ENCODE peak calls at places on chromosomes 5 and 9, in four cellular contexts. X is hepatocyte; K is CD8-positive, alpha-beta T cell; H is CD8-positive, alpha-beta memory T cell. Q is an unnamed sample.

GRCh38 chr9:74645007-74645639 is 148.0 kb downstream of the RORB start:
- DNase-seq in H (no peak), X (peak; percentile 44), K (no peak), Q (peak; percentile 38)

GRCh38 chr5:89374144-89374784 is 491.3 kb upstream of the MEF2C start:
- DNase-seq in X (no peak), K (no peak), H (no peak), Q (no peak)

GRCh38 chr5:101418735-101419134 is 515.7 kb upstream of the ST8SIA4 start:
- DNase-seq in X (no peak), H (no peak), K (no peak), Q (no peak)

GRCh38 chr9:89278997-89279739 is 31.8 kb upstream of the CKS2 start:
- DNase-seq in H (no peak), K (no peak), X (peak; percentile 77), Q (peak; percentile 65)

GRCh38 chr5:150513375-150514309 is 5.7 kb downstream of the NDST1 start:
- DNase-seq in K (no peak), H (no peak), X (no peak), Q (no peak)

GRCh38 chr5:73140801-73141200 is 20.4 kb downstream of the TMEM171 start:
- DNase-seq in H (no peak), X (no peak), K (no peak), Q (no peak)

GRCh38 chr5:124403281-124403680 is 343.2 kb downstream of the ZNF608 start:
- DNase-seq in K (no peak), X (no peak), H (no peak), Q (no peak)

GRCh38 chr5:176736271-176736965 is 73.9 kb upstream of the UNC5A start:
- DNase-seq in X (no peak), K (no peak), H (no peak), Q (peak; percentile 46)

GRCh38 chr5:128092144-128092543 is 8.6 kb downstream of the SLC12A2 start:
- DNase-seq in K (no peak), X (no peak), H (no peak), Q (no peak)

GRCh38 chr5:146040559-146040958 is 64.8 kb downstream of the PLAC8L1 start:
- DNase-seq in X (no peak), K (no peak), H (no peak), Q (no peak)

GRCh38 chr9:5510360-5510931 is at the start of gene PDCD1LG2:
- DNase-seq in H (no peak), X (no peak), K (no peak), Q (no peak)

GRCh38 chr5:54902817-54903473 is 82.4 kb downstream of the ESM1 start:
- DNase-seq in H (peak; percentile 13), K (no peak), X (no peak), Q (no peak)

GRCh38 chr5:117488976-117489500 is 914.4 kb upstream of the SEMA6A start:
- DNase-seq in K (no peak), H (no peak), X (no peak), Q (no peak)

GRCh38 chr5:53537711-53538110 is 22.7 kb upstream of the NDUFS4 start:
- DNase-seq in K (no peak), X (no peak), H (no peak), Q (no peak)

GRCh38 chr9:86488794-86489193 is 134.6 kb upstream of the TUT7 start:
- DNase-seq in H (no peak), K (no peak), X (no peak), Q (peak; percentile 45)

GRCh38 chr9:101465330-101465915 is 29.8 kb upstream of the ALDOB start:
- DNase-seq in H (no peak), K (no peak), X (peak; percentile 81), Q (peak; percentile 54)

GRCh38 chr9:132069046-132069898 is 10.4 kb downstream of the MED27 start:
- DNase-seq in K (no peak), H (no peak), X (no peak), Q (no peak)

GRCh38 chr9:78932849-78933627 is 636.1 kb downstream of the PSAT1 start:
- DNase-seq in H (no peak), K (no peak), X (no peak), Q (no peak)

GRCh38 chr9:73219985-73220626 is 68.4 kb downstream of the ANXA1 start:
- DNase-seq in K (no peak), H (no peak), X (peak; percentile 13), Q (no peak)

DNA sequence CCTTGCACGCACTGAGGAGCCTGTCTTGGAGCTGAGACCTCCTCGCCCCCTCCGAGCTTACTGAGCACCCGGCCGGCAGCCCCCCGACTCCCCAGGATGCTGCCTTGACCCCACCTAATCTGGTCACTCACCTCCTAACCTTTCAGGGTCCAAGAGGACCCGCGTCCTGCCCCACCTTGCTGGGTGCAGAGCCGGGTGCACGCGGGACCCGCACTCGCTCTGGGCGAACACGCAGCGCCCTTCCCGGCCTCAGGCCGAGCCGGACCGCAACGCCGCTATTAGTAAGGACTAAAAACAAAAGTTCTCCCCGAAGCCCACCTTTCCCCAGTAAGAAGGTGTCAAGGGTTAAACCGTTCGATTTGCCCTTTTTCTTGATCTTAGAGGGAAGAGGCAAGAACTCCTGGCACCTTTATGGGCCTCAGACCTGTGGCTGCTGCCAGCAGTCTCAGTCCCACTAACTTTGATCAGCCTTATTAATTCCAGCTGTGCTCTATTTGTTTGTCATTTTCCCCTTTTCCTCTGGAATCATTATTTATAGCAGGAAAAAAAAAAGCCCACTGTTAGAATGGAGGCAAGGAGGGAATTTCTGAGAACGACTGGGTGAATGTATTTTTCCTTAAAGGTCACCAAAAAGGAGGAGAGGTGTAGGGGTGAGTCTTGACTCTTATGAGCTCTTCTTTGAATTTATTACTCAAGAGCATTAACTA is 10.5 kb downstream of the IRX2 start:
- DNase-seq in K (no peak), X (no peak), H (no peak), Q (no peak)
- H3K4me3 ChIP-seq in K (no peak overlapping the region), X (no peak overlapping the region), H (no peak overlapping the region), Q (no peak overlapping the region)

GRCh38 chr9:16085167-16085718 is 532.4 kb downstream of the CCDC171 start:
- DNase-seq in H (no peak), X (no peak), K (no peak), Q (no peak)

DNA sequence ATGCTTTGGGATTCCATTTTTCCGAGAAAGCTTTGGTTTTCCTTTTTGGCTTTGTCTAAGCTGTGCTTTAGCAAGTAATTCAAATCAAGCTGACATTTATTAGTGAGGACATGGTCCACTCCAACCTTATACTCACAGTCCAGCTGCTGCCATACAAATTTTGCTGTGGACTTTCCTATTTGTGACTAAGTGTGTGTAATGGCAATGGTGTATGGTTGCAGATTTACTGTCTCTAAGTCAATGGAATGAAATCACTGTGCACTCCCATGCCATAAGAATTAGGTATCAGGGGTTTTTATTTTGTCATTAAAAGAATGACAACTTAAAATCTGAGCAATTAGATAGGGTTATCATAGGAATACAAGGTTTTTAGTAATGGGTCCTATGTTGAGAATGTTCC is 530.0 kb downstream of the CCDC171 start:
- DNase-seq in H (no peak), X (no peak), K (no peak), Q (no peak)
- H3K27me3 ChIP-seq in H (no peaks in the 10 kb centered on the region), X (no peaks in the 10 kb centered on the region), K (no peaks in the 10 kb centered on the region), Q (no peaks in the 10 kb centered on the region)

DNA sequence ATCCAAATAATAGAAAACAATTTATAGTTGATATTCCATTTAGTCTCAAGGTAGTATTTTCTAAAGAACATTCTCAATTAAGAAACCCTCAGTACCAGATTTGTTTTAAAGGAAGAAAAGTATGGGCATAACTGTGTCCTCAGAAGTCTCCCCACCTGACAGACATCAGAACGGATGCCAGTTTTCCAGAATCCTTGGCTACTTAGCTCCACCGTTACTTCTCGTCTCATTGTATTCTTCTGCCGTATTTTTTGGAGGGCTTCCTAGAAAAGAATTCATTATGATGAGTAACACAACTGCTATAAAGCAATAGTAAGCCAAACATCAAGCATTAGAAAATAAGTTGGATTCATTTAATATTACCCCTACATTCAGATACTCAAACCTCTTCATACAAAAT is 67.8 kb downstream of the DROSHA start:
- DNase-seq in X (no peak), K (no peak), H (no peak), Q (no peak)
- H3K36me3 ChIP-seq in X (no peaks in the 10 kb centered on the region), K (peaks cover 53% of the 10 kb centered on the region), H (peaks cover 47% of the 10 kb centered on the region), Q (peaks cover 11% of the 10 kb centered on the region)

GRCh38 chr9:136665111-136665703 is 2.5 kb downstream of the EGFL7 start:
- DNase-seq in X (peak; percentile 80), H (no peak), K (no peak), Q (peak; percentile 96)

GRCh38 chr9:136665704-136666363 is 3.1 kb downstream of the EGFL7 start:
- DNase-seq in K (no peak), X (peak; percentile 63), H (no peak), Q (peak; percentile 97)

GRCh38 chr9:136663311-136663679 is 579 bp downstream of the EGFL7 start:
- DNase-seq in K (no peak), X (no peak), H (no peak), Q (no peak)

GRCh38 chr9:136664000-136664798 is 1.5 kb downstream of the EGFL7 start:
- DNase-seq in K (no peak), X (no peak), H (no peak), Q (no peak)

GRCh38 chr9:136664799-136665082 is 2.0 kb downstream of the EGFL7 start:
- DNase-seq in X (no peak), H (no peak), K (no peak), Q (no peak)
- H3K4me3 ChIP-seq in X (no peak overlapping the region), H (no peak overlapping the region), K (no peak overlapping the region), Q (no peak overlapping the region)

GRCh38 chr5:174725261-174725990 is 1.0 kb downstream of the MSX2 start:
- DNase-seq in H (no peak), X (no peak), K (no peak), Q (peak; percentile 59)

GRCh38 chr5:174722500-174722899 is 1.9 kb upstream of the MSX2 start:
- DNase-seq in H (no peak), X (no peak), K (no peak), Q (no peak)

GRCh38 chr5:174724484-174725260 is at the start of gene MSX2:
- DNase-seq in H (no peak), K (no peak), X (peak; percentile 96), Q (peak; percentile 99)

GRCh38 chr5:174723315-174723978 is 935 bp upstream of the MSX2 start:
- DNase-seq in H (no peak), X (no peak), K (no peak), Q (no peak)

GRCh38 chr5:174723979-174724483 is 351 bp upstream of the MSX2 start:
- DNase-seq in H (no peak), K (no peak), X (no peak), Q (no peak)
- H3K27me3 ChIP-seq in H (peaks cover 28% of the 10 kb centered on the region), K (peaks cover 21% of the 10 kb centered on the region), X (peaks cover 27% of the 10 kb centered on the region), Q (peaks cover 96% of the 10 kb centered on the region)

DNA sequence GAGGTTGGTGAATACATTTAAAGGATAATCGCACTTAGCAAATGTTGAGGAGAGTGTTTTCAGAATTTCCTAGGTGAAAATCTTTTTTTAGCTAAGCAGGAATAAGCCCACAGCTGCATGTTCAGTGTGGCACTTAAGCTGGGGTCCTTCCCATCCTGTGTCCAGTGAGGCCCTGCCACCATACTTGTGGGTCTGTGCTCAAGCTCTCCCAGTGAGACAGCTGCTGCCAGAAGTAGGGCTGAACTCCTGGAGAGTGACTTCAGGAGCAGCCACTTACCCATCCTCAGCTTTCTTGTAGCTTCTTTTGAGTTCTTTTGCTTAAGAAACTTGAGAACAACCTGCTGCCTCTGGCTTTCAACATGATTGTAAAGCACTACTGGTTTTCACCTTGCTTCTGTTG is 110.0 kb upstream of the DHFR start:
- DNase-seq in K (no peak), H (no peak), X (no peak), Q (no peak)
- H3K36me3 ChIP-seq in K (no peaks in the 10 kb centered on the region), H (no peaks in the 10 kb centered on the region), X (no peaks in the 10 kb centered on the region), Q (no peaks in the 10 kb centered on the region)